ENCODE peak calls at places on chromosomes 2 and 18, in eight cellular contexts. U is cardiac muscle cell, E is spleen, P is uterus, M is mesendoderm, I is body of pancreas, H is neuronal stem cell, R is transverse colon. F is an unnamed sample.
A peak's percentile ranks its signal among the peaks of the same experiment; 100 is the strongest.

GRCh38 chr18:31791817-31792579 is 31.3 kb upstream of the SLC25A52 start:
- DNase-seq in E (no peak), H (no peak), U (no peak), M (no peak), P (no peak), R (no peak), I (no peak), F (no peak)

GRCh38 chr2:235003096-235003775 is 51.4 kb downstream of the SH3BP4 start:
- DNase-seq in M (no peak), E (peak; percentile 72), I (no peak), R (no peak), U (no peak), H (no peak), P (no peak), F (no peak)

GRCh38 chr2:11254100-11254536 is 90.3 kb downstream of the ROCK2 start:
- DNase-seq in R (no peak), U (no peak), M (no peak), I (no peak), E (no peak), H (no peak), P (no peak), F (no peak)

GRCh38 chr18:55097406-55098170 is 138.3 kb upstream of the CCDC68 start:
- DNase-seq in U (no peak), P (no peak), H (no peak), M (peak; percentile 43), R (no peak), I (no peak), E (no peak), F (no peak)

GRCh38 chr2:214019229-214019972 is 391.5 kb upstream of the VWC2L start:
- DNase-seq in I (no peak), M (no peak), H (no peak), R (no peak), E (no peak), U (peak; percentile 6), P (no peak), F (peak; percentile 73)

GRCh38 chr18:58806826-58807714 is 57.6 kb upstream of the ZNF532 start:
- DNase-seq in M (no peak), H (no peak), U (no peak), P (no peak), E (no peak), I (no peak), R (peak; percentile 16), F (no peak)

GRCh38 chr18:39571511-39571910 is 2005.9 kb upstream of the CELF4 start:
- DNase-seq in E (no peak), R (no peak), M (peak; percentile 44), P (no peak), U (peak; percentile 46), I (no peak), H (no peak), F (no peak)

GRCh38 chr18:78913830-78914585 is 65.6 kb upstream of the SALL3 start:
- DNase-seq in R (no peak), P (no peak), I (no peak), M (no peak), H (no peak), U (no peak), E (peak; percentile 65), F (peak; percentile 38)

GRCh38 chr2:9327873-9328352 is 95.4 kb downstream of the ITGB1BP1 start:
- DNase-seq in M (no peak), I (no peak), H (no peak), R (no peak), U (no peak), P (no peak), E (no peak), F (no peak)

GRCh38 chr2:402206-402605 is 114.3 kb upstream of the ALKAL2 start:
- DNase-seq in U (no peak), R (no peak), P (no peak), M (no peak), E (no peak), I (no peak), H (no peak), F (no peak)

GRCh38 chr2:403682-404081 is 115.8 kb upstream of the ALKAL2 start:
- DNase-seq in M (no peak), R (no peak), H (no peak), I (no peak), E (no peak), U (no peak), P (no peak), F (no peak)

GRCh38 chr2:402721-403120 is 114.8 kb upstream of the ALKAL2 start:
- DNase-seq in U (no peak), R (no peak), M (no peak), P (no peak), E (no peak), I (no peak), H (no peak), F (no peak)

GRCh38 chr2:397561-398325 is 109.9 kb upstream of the ALKAL2 start:
- DNase-seq in E (no peak), M (no peak), U (no peak), R (no peak), H (no peak), P (no peak), I (no peak), F (no peak)

DNA sequence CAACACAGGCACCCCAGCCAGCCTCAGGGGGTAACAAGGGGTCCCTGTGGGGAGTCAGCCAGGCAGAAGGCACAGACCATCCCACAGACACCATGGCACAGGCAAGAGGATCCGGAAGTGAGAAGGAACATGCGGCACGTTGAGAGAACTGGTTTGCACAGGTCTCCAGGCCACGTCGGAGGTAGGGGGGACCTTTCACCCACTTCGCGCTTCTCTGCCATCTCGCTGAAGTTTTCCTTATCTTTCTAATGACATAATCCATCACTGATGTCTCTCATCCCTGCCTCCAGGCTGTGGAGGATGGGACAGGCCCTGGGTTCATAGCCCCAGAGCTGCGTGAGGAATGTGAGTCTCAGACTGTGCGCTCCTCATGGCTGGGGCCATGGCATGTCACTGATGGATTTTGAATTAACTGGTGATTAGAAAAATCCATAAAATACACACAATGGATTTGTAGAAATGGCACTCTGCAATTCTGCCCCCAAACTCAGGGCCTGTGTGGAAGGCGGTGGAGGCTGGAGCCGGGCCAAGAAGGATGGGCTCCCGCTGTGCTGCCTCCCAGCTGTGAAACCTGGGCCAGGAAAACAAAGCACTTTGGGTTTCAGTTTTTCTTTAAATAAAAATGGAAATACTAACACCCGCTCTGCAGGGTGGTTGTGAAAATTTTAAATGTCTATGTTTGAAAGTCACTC is 113.2 kb upstream of the ALKAL2 start:
- DNase-seq in M (peak; percentile 11), H (no peak), U (no peak), E (no peak), P (no peak), I (peak; percentile 44), R (no peak), F (no peak)
- H3K4me3 ChIP-seq in M (no peak overlapping the region), H (no peak overlapping the region), U (no peak overlapping the region), E (no peak overlapping the region), P (no peak overlapping the region), I (no peak overlapping the region), R (no peak overlapping the region), F (no peak overlapping the region)

DNA sequence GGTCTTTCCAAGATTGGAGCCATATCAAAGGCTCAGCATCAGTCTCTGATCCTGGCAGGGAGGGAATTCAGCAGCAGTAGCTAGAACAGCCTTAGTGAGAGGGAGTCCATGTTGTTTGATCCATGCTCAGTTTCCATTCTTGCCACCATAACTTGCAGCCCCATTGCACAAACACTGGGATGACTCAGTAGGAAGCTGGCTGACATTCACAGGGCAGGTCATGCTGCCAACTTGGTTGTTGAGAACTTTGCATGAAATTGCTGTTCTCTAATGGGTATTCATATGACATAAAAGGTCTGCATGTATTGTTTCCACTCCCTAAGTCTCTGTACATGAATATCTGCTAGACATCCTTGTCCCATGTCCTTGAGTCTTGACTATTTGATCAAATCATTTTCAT is 29.9 kb upstream of the STAT4 start:
- DNase-seq in E (no peak), R (no peak), M (no peak), U (no peak), I (no peak), H (no peak), P (no peak), F (no peak)
- H3K4me1 ChIP-seq in E (no peaks in the 10 kb centered on the region), R (peaks cover 3% of the 10 kb centered on the region), M (peaks cover 4% of the 10 kb centered on the region), U (no peaks in the 10 kb centered on the region), I (peaks cover 10% of the 10 kb centered on the region), H (no peaks in the 10 kb centered on the region), P (no peaks in the 10 kb centered on the region), F (peaks cover 4% of the 10 kb centered on the region)

DNA sequence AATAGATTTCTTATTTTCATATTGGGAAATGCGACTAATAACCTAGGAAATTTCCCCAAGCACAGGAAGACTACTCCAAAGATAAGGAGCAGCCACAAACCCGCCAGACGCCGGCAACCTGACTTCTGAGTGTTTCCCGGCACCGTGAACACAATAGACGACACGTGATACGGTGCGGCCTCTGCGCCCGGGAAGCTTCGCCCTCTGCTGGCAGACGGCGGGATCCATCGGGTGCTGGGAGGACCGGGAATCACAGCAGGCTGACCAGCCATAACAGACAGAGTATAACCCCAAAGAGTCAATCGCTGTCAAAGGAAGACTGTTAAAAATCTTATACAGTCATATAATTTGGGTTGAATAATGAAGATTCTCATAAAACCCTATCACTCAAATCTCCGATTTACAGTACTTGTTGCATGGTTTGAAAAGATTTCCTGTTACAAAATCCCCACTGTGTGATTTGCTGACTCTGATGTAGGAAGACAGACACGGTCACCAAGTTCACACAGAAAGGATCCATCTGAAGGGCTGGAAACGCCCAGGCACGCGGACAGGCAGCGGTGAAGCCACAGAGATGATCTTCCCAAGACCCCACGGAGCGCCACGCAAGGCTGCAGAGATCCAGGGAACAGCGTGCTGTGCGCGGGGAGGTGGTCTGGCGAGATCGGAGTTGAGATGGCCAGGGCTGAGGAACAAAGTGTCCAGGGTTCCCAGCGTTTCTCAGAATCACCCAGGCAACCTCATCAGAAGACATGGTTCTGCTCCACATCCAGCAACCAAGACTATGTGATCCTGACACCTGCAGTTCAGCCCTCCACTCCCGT is 73.8 kb downstream of the EIPR1 start:
- DNase-seq in I (peak; percentile 87), M (peak; percentile 93), U (peak; percentile 89), H (peak; percentile 79), E (peak; percentile 96), P (peak; percentile 76), R (peak; percentile 86), F (peak; percentile 53)
- H3K4me3 ChIP-seq in I (no peak overlapping the region), M (no peak overlapping the region), U (no peak overlapping the region), H (no peak overlapping the region), E (no peak overlapping the region), P (no peak overlapping the region), R (no peak overlapping the region), F (no peak overlapping the region)

GRCh38 chr2:144449028-144449406 is 70.9 kb downstream of the ZEB2 start:
- DNase-seq in U (peak; percentile 55), M (peak; percentile 81), H (no peak), P (no peak), R (no peak), I (no peak), E (peak; percentile 80), F (no peak)
- H3K4me1 ChIP-seq in U (peaks cover 41% of the 10 kb centered on the region), M (peaks cover 24% of the 10 kb centered on the region), H (peaks cover 20% of the 10 kb centered on the region), P (peaks cover 4% of the 10 kb centered on the region), R (no peaks in the 10 kb centered on the region), I (no peaks in the 10 kb centered on the region), E (peaks cover 20% of the 10 kb centered on the region), F (peaks cover 22% of the 10 kb centered on the region)

GRCh38 chr2:115880558-115880957 is 1438.1 kb downstream of the DPP10 start:
- DNase-seq in R (no peak), M (peak; percentile 52), H (no peak), U (no peak), P (no peak), I (no peak), E (no peak), F (no peak)
- H3K4me3 ChIP-seq in R (no peak overlapping the region), M (no peak overlapping the region), H (no peak overlapping the region), U (no peak overlapping the region), P (no peak overlapping the region), I (no peak overlapping the region), E (no peak overlapping the region), F (no peak overlapping the region)

DNA sequence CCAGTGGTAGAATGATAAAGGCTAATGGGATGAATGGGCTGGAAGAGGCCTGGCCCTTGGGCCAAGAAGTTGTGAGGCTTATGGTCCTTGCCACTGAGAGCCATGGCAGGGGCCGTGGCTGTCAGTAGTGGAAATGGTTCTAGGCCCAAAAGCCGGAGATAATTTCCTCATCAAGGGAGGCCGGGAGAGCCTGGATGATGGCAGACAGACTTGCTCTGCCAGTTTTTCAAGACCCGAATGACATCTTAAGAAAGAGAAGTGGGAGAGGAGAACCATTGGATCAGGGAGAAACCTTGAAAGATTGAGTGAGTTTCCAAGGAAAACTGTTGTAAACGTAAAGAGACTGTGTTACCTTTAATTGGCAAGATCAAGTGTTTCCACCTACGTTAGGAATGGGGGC is 46.3 kb upstream of the VPS54 start:
- DNase-seq in H (no peak), E (no peak), M (no peak), I (no peak), U (no peak), P (no peak), R (no peak), F (no peak)
- H3K4me1 ChIP-seq in H (peaks cover 7% of the 10 kb centered on the region), E (no peaks in the 10 kb centered on the region), M (peaks cover 2% of the 10 kb centered on the region), I (peaks cover 23% of the 10 kb centered on the region), U (no peaks in the 10 kb centered on the region), P (no peaks in the 10 kb centered on the region), R (peaks cover 17% of the 10 kb centered on the region), F (peaks cover 10% of the 10 kb centered on the region)

F was measured in SJSA1.